ENCODE peak calls at places on chromosomes 12 and 14, in eight cellular contexts. S is adrenal gland; U is CD4-positive, CD25-positive, alpha-beta regulatory T cell; X is kidney; N is hepatocyte; M is right cardiac atrium; O is esophagus muscularis mucosa; W is HCT116. H is an unnamed sample.

GRCh38 chr12:46450279-46450748 is 77.7 kb upstream of the SLC38A2 start:
- DNase-seq in O (no peak), S (peak; percentile 41), M (peak; percentile 88), X (peak; percentile 90), W (no peak), U (no peak), N (no peak), H (no peak)

GRCh38 chr14:49950275-49951250 is 57.7 kb downstream of the ARF6 start:
- DNase-seq in N (no peak), O (no peak), M (no peak), W (peak; percentile 66), X (peak; percentile 89), S (no peak), U (peak; percentile 27), H (no peak)

GRCh38 chr12:74021937-74022336 is 515.7 kb upstream of the ATXN7L3B start:
- DNase-seq in O (no peak), M (peak; percentile 69), N (peak; percentile 80), X (no peak), S (peak; percentile 64), U (peak; percentile 10), W (peak; percentile 68), H (no peak)

GRCh38 chr14:96086032-96086431 is 46.9 kb downstream of the C14orf132 start:
- DNase-seq in W (no peak), O (no peak), M (no peak), S (no peak), X (no peak), N (peak; percentile 53), U (no peak), H (no peak)

GRCh38 chr14:103427485-103428443 is 42.5 kb downstream of the MARK3 start:
- DNase-seq in W (no peak), S (peak; percentile 75), X (no peak), N (no peak), O (no peak), M (no peak), U (peak; percentile 62), H (peak; percentile 2)

GRCh38 chr14:101505216-101505970 is 55.9 kb upstream of the DIO3 start:
- DNase-seq in S (peak; percentile 5), O (no peak), N (no peak), X (peak; percentile 67), W (no peak), U (no peak), M (peak; percentile 40), H (no peak)

GRCh38 chr12:18479266-18479665 is 217.9 kb downstream of the PIK3C2G start:
- DNase-seq in X (no peak), N (peak; percentile 19), W (no peak), M (no peak), U (no peak), S (no peak), O (no peak), H (no peak)

GRCh38 chr12:49953146-49953545 is 2.6 kb downstream of the AQP2 start:
- DNase-seq in O (no peak), U (no peak), X (peak; percentile 15), N (no peak), S (no peak), M (no peak), W (no peak), H (no peak)

GRCh38 chr12:64385468-64385867 is 5.1 kb downstream of the C12orf56 start:
- DNase-seq in U (peak; percentile 48), O (no peak), X (no peak), S (no peak), W (peak; percentile 47), M (no peak), N (no peak), H (no peak)

GRCh38 chr14:22986508-22987054 is 4.2 kb upstream of the AJUBA start:
- DNase-seq in W (peak; percentile 81), M (peak; percentile 89), N (peak; percentile 93), X (peak; percentile 90), O (peak; percentile 97), U (peak; percentile 91), S (peak; percentile 86), H (peak; percentile 71)

GRCh38 chr12:115983226-115983798 is 294.2 kb downstream of the MED13L start:
- DNase-seq in W (no peak), U (no peak), M (no peak), O (no peak), S (no peak), X (no peak), N (no peak), H (no peak)

GRCh38 chr12:48442191-48442828 is 30.0 kb upstream of the ANP32D start:
- DNase-seq in W (peak; percentile 3), U (no peak), O (no peak), M (no peak), S (no peak), N (no peak), X (no peak), H (no peak)

GRCh38 chr12:119412811-119413794 is 78.6 kb downstream of the CCDC60 start:
- DNase-seq in W (peak; percentile 56), N (peak; percentile 80), O (peak; percentile 94), M (peak; percentile 74), S (peak; percentile 56), U (peak; percentile 44), X (peak; percentile 46), H (peak; percentile 2)

GRCh38 chr14:104639889-104640548 is 35.4 kb upstream of the TMEM179 start:
- DNase-seq in U (peak; percentile 46), O (no peak), M (peak; percentile 85), S (peak; percentile 51), X (peak; percentile 87), W (peak; percentile 27), N (peak; percentile 87), H (peak; percentile 28)

GRCh38 chr12:131459666-131460365 is 251.1 kb upstream of the SFSWAP start:
- DNase-seq in W (no peak), S (no peak), M (no peak), O (no peak), N (no peak), U (no peak), X (no peak), H (no peak)
- H3K9me3 ChIP-seq in W (no peaks in the 10 kb centered on the region), S (no peaks in the 10 kb centered on the region), M (no peaks in the 10 kb centered on the region), O (no peaks in the 10 kb centered on the region), N (no peaks in the 10 kb centered on the region), U (no peaks in the 10 kb centered on the region), X (no peaks in the 10 kb centered on the region), H (no peaks in the 10 kb centered on the region)

GRCh38 chr12:57756406-57757341 is 1.8 kb downstream of the MARCHF9 start:
- DNase-seq in W (no peak), N (peak; percentile 75), X (peak; percentile 80), M (peak; percentile 79), U (peak; percentile 76), S (no peak), O (no peak), H (peak; percentile 46)

GRCh38 chr12:57755454-57756372 is 810 bp downstream of the MARCHF9 start:
- DNase-seq in X (peak; percentile 84), S (peak; percentile 41), M (peak; percentile 74), U (peak; percentile 38), W (no peak), O (no peak), N (peak; percentile 71), H (peak; percentile 35)

GRCh38 chr12:57753938-57754337 is 965 bp upstream of the MARCHF9 start:
- DNase-seq in O (no peak), W (no peak), N (no peak), X (no peak), U (no peak), M (no peak), S (no peak), H (no peak)

GRCh38 chr12:57754411-57755193 is at the start of gene MARCHF9:
- DNase-seq in M (peak; percentile 84), U (peak; percentile 93), X (peak; percentile 93), O (no peak), W (no peak), S (peak; percentile 79), N (peak; percentile 89), H (peak; percentile 85)

GRCh38 chr12:57755194-57755453 is 221 bp downstream of the MARCHF9 start:
- DNase-seq in N (no peak), U (no peak), W (no peak), S (no peak), X (peak; percentile 81), O (no peak), M (peak; percentile 75), H (no peak)
- H3K4me3 ChIP-seq in N (peak overlapping the region; percentile 56), U (no peak overlapping the region), W (peak overlapping the region; percentile 59), S (no peak overlapping the region), X (peak overlapping the region; percentile 73), O (peak overlapping the region; percentile 82), M (peak overlapping the region; percentile 97), H (peak overlapping the region; percentile 54)

GRCh38 chr12:99192489-99192888 is 455.1 kb upstream of the GARIN6 start:
- DNase-seq in X (no peak), U (no peak), O (no peak), M (no peak), N (no peak), W (no peak), S (no peak), H (no peak)
- H3K27ac ChIP-seq in X (no peak overlapping the region), U (no peak overlapping the region), O (no peak overlapping the region), M (no peak overlapping the region), N (no peak overlapping the region), W (no peak overlapping the region), S (no peak overlapping the region), H (no peak overlapping the region)

GRCh38 chr14:106686533-106686932 is 1160.2 kb downstream of the TMEM121 start:
- DNase-seq in O (no peak), X (no peak), N (no peak), M (no peak), S (no peak), U (no peak), W (no peak), H (no peak)
- H3K9me3 ChIP-seq in O (no peaks in the 10 kb centered on the region), X (no peaks in the 10 kb centered on the region), N (no peaks in the 10 kb centered on the region), M (no peaks in the 10 kb centered on the region), S (no peaks in the 10 kb centered on the region), U (no peaks in the 10 kb centered on the region), W (peaks cover 30% of the 10 kb centered on the region), H (no peaks in the 10 kb centered on the region)

DNA sequence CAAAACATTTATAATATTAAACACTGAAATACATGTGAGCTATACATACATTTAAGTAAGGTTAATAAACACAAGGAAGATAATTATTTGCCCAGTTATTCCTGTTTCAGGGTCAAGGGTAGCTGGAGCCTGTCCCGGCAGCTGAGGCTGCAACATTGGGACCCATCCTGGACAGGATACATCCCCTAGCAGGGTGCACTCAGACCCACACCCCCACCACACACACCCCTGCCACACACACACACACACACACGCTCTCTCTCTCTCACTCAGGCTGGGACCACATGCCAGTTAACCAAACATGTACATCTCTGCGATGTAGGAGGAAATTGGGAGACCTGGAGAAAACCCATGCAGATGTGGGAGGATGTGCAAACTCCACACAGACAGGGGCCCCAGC is 112.6 kb upstream of the TMCC3 start:
- DNase-seq in W (no peak), O (no peak), X (no peak), S (no peak), M (no peak), U (no peak), N (no peak), H (no peak)
- H3K4me3 ChIP-seq in W (no peak overlapping the region), O (no peak overlapping the region), X (no peak overlapping the region), S (no peak overlapping the region), M (no peak overlapping the region), U (no peak overlapping the region), N (no peak overlapping the region), H (no peak overlapping the region)

H was measured in effector memory CD4-positive, alpha-beta T cell.